ENCODE peak calls at places on chromosomes 5 and 9, in five cellular contexts. X, W, A, I and Q are unnamed samples.

GRCh38 chr5:133203317-133204305 is 151.8 kb downstream of the HSPA4 start:
- DNase-seq in X (no peak), W (no peak), A (no peak), I (no peak), Q (peak)

GRCh38 chr5:105392122-105392709 is 1829.6 kb upstream of the NUDT12 start:
- DNase-seq in X (no peak), W (no peak), A (no peak), I (peak), Q (no peak)

GRCh38 chr9:133547116-133547515 is 12.6 kb downstream of the ADAMTSL2 start:
- DNase-seq in X (no peak), W (no peak), A (no peak), I (no peak), Q (no peak)

GRCh38 chr5:131825404-131826013 is 28.7 kb upstream of the FNIP1 start:
- DNase-seq in X (no peak), W (no peak), A (no peak), I (peak), Q (no peak)

GRCh38 chr9:34501889-34502425 is 20.8 kb downstream of the ENHO start:
- DNase-seq in X (peak), W (no peak), A (peak), I (peak), Q (no peak)

GRCh38 chr9:100011062-100011681 is 87.6 kb downstream of the ERP44 start:
- DNase-seq in X (peak), W (peak), A (peak), I (peak), Q (peak)

GRCh38 chr5:139650031-139650688 is 2.0 kb downstream of the CXXC5 start:
- DNase-seq in X (no peak), W (peak), A (no peak), I (no peak), Q (peak)

GRCh38 chr5:135253601-135254165 is 145.3 kb downstream of the MACROH2A1 start:
- DNase-seq in X (no peak), W (no peak), A (no peak), I (no peak), Q (no peak)

GRCh38 chr5:159913048-159913447 is 3.2 kb upstream of the ADRA1B start:
- DNase-seq in X (peak), W (no peak), A (peak), I (peak), Q (no peak)

GRCh38 chr9:127583605-127584053 is 28.4 kb upstream of the STXBP1 start:
- DNase-seq in X (peak), W (no peak), A (peak), I (no peak), Q (no peak)

GRCh38 chr9:138048184-138048583 is 170.6 kb downstream of the CACNA1B start:
- DNase-seq in X (no peak), W (no peak), A (no peak), I (no peak), Q (no peak)

GRCh38 chr9:19748278-19749126 is 40.3 kb downstream of the SLC24A2 start:
- DNase-seq in X (no peak), W (no peak), A (no peak), I (no peak), Q (no peak)

GRCh38 chr9:120966005-120966369 is 39.4 kb upstream of the TRAF1 start:
- DNase-seq in X (no peak), W (no peak), A (no peak), I (no peak), Q (no peak)

GRCh38 chr9:81759680-81760215 is 70.4 kb upstream of the TLE1 start:
- DNase-seq in X (peak), W (no peak), A (peak), I (no peak), Q (no peak)

GRCh38 chr5:4196744-4197646 is 601.4 kb downstream of the IRX1 start:
- DNase-seq in X (no peak), W (no peak), A (no peak), I (no peak), Q (peak)

GRCh38 chr5:88821161-88821560 is 61.8 kb downstream of the MEF2C start:
- DNase-seq in X (no peak), W (no peak), A (no peak), I (no peak), Q (no peak)

GRCh38 chr9:112809351-112809848 is 58.8 kb downstream of the SNX30 start:
- DNase-seq in X (no peak), W (no peak), A (no peak), I (no peak), Q (no peak)

GRCh38 chr9:126116351-126117157 is 210.1 kb upstream of the MVB12B start:
- DNase-seq in X (no peak), W (no peak), A (no peak), I (no peak), Q (peak)

GRCh38 chr9:530681-531080 is 310.8 kb upstream of the DMRT1 start:
- DNase-seq in X (peak), W (no peak), A (peak), I (no peak), Q (peak)

GRCh38 chr9:116806075-116806474 is 119.0 kb downstream of the TRIM32 start:
- DNase-seq in X (peak), W (no peak), A (peak), I (no peak), Q (no peak)

GRCh38 chr5:167844173-167844572 is 447.3 kb upstream of the WWC1 start:
- DNase-seq in X (no peak), W (no peak), A (no peak), I (no peak), Q (no peak)